ENCODE peak calls at places on chromosomes 12 and 14, in ten cellular contexts. One of them, this sample, is unnamed.

GRCh38 chr12:52033506-52034258 is 17.6 kb upstream of the NR4A1 start:
- DNase-seq in heart left ventricle: no peak
- DNase-seq in omental fat pad: no peak
- DNase-seq in spleen: no peak
- DNase-seq in CD4-positive, alpha-beta memory T cell: no peak
- DNase-seq in adipocyte: no peak
- DNase-seq in glutamatergic neuron: no peak
- DNase-seq in choroid plexus epithelial cell: no peak
- DNase-seq in brain microvascular endothelial cell: no peak
- DNase-seq in dermis blood vessel endothelial cell: no peak
- DNase-seq in this sample: no peak

GRCh38 chr12:57898308-57898970 is 42.9 kb upstream of the ATP23 start:
- DNase-seq in spleen: no peak
- DNase-seq in CD4-positive, alpha-beta memory T cell: no peak
- DNase-seq in choroid plexus epithelial cell: no peak
- DNase-seq in adipocyte: no peak
- DNase-seq in dermis blood vessel endothelial cell: peak; percentile 35
- DNase-seq in omental fat pad: no peak
- DNase-seq in brain microvascular endothelial cell: no peak
- DNase-seq in heart left ventricle: no peak
- DNase-seq in glutamatergic neuron: no peak
- DNase-seq in this sample: no peak

GRCh38 chr14:63564318-63564717 is 21.1 kb upstream of the PPP2R5E start:
- DNase-seq in brain microvascular endothelial cell: no peak
- DNase-seq in heart left ventricle: no peak
- DNase-seq in CD4-positive, alpha-beta memory T cell: no peak
- DNase-seq in omental fat pad: no peak
- DNase-seq in choroid plexus epithelial cell: peak; percentile 40
- DNase-seq in glutamatergic neuron: no peak
- DNase-seq in dermis blood vessel endothelial cell: peak; percentile 34
- DNase-seq in spleen: no peak
- DNase-seq in adipocyte: peak; percentile 68
- DNase-seq in this sample: no peak

GRCh38 chr14:51884086-51884927 is 23.9 kb downstream of the GNG2 start:
- DNase-seq in choroid plexus epithelial cell: peak; percentile 90
- DNase-seq in dermis blood vessel endothelial cell: peak; percentile 76
- DNase-seq in CD4-positive, alpha-beta memory T cell: no peak
- DNase-seq in omental fat pad: no peak
- DNase-seq in brain microvascular endothelial cell: peak; percentile 82
- DNase-seq in adipocyte: peak; percentile 58
- DNase-seq in spleen: no peak
- DNase-seq in glutamatergic neuron: no peak
- DNase-seq in heart left ventricle: no peak
- DNase-seq in this sample: no peak

GRCh38 chr14:68623828-68624227 is 169.0 kb downstream of the ZFP36L1 start:
- DNase-seq in brain microvascular endothelial cell: no peak
- DNase-seq in choroid plexus epithelial cell: no peak
- DNase-seq in adipocyte: no peak
- DNase-seq in dermis blood vessel endothelial cell: no peak
- DNase-seq in spleen: no peak
- DNase-seq in CD4-positive, alpha-beta memory T cell: no peak
- DNase-seq in heart left ventricle: no peak
- DNase-seq in glutamatergic neuron: no peak
- DNase-seq in omental fat pad: no peak
- DNase-seq in this sample: no peak

GRCh38 chr12:32196250-32197198 is 89.9 kb downstream of the BICD1 start:
- DNase-seq in brain microvascular endothelial cell: no peak
- DNase-seq in heart left ventricle: no peak
- DNase-seq in dermis blood vessel endothelial cell: no peak
- DNase-seq in spleen: no peak
- DNase-seq in glutamatergic neuron: no peak
- DNase-seq in adipocyte: no peak
- DNase-seq in CD4-positive, alpha-beta memory T cell: no peak
- DNase-seq in omental fat pad: no peak
- DNase-seq in choroid plexus epithelial cell: no peak
- DNase-seq in this sample: no peak

GRCh38 chr14:91888641-91889476 is 21.5 kb upstream of the TC2N start:
- DNase-seq in CD4-positive, alpha-beta memory T cell: no peak
- DNase-seq in spleen: no peak
- DNase-seq in heart left ventricle: no peak
- DNase-seq in dermis blood vessel endothelial cell: no peak
- DNase-seq in glutamatergic neuron: no peak
- DNase-seq in choroid plexus epithelial cell: no peak
- DNase-seq in omental fat pad: no peak
- DNase-seq in adipocyte: no peak
- DNase-seq in brain microvascular endothelial cell: no peak
- DNase-seq in this sample: no peak

GRCh38 chr14:93655078-93655750 is 133.1 kb downstream of the PRIMA1 start:
- DNase-seq in choroid plexus epithelial cell: peak; percentile 63
- DNase-seq in heart left ventricle: no peak
- DNase-seq in CD4-positive, alpha-beta memory T cell: no peak
- DNase-seq in omental fat pad: no peak
- DNase-seq in spleen: no peak
- DNase-seq in brain microvascular endothelial cell: peak; percentile 40
- DNase-seq in adipocyte: peak; percentile 91
- DNase-seq in glutamatergic neuron: no peak
- DNase-seq in dermis blood vessel endothelial cell: peak; percentile 60
- DNase-seq in this sample: no peak

GRCh38 chr12:94109154-94109553 is 39.2 kb upstream of the PLXNC1 start:
- DNase-seq in CD4-positive, alpha-beta memory T cell: no peak
- DNase-seq in dermis blood vessel endothelial cell: peak; percentile 28
- DNase-seq in brain microvascular endothelial cell: peak; percentile 71
- DNase-seq in omental fat pad: no peak
- DNase-seq in adipocyte: peak; percentile 62
- DNase-seq in glutamatergic neuron: no peak
- DNase-seq in spleen: no peak
- DNase-seq in heart left ventricle: no peak
- DNase-seq in choroid plexus epithelial cell: peak; percentile 77
- DNase-seq in this sample: peak; percentile 49

GRCh38 chr14:100107236-100107635 is 42.0 kb downstream of the EVL start:
- DNase-seq in heart left ventricle: no peak
- DNase-seq in omental fat pad: no peak
- DNase-seq in dermis blood vessel endothelial cell: no peak
- DNase-seq in spleen: no peak
- DNase-seq in brain microvascular endothelial cell: no peak
- DNase-seq in choroid plexus epithelial cell: no peak
- DNase-seq in adipocyte: no peak
- DNase-seq in glutamatergic neuron: no peak
- DNase-seq in CD4-positive, alpha-beta memory T cell: peak; percentile 46
- DNase-seq in this sample: no peak

GRCh38 chr12:53571295-53571694 is 54.9 kb downstream of the ATF7 start:
- DNase-seq in CD4-positive, alpha-beta memory T cell: no peak
- DNase-seq in dermis blood vessel endothelial cell: no peak
- DNase-seq in adipocyte: no peak
- DNase-seq in glutamatergic neuron: no peak
- DNase-seq in choroid plexus epithelial cell: no peak
- DNase-seq in spleen: no peak
- DNase-seq in brain microvascular endothelial cell: no peak
- DNase-seq in heart left ventricle: no peak
- DNase-seq in omental fat pad: no peak
- DNase-seq in this sample: no peak

GRCh38 chr14:32702571-32702970 is 236.1 kb upstream of the NPAS3 start:
- DNase-seq in glutamatergic neuron: no peak
- DNase-seq in spleen: no peak
- DNase-seq in CD4-positive, alpha-beta memory T cell: peak; percentile 46
- DNase-seq in adipocyte: no peak
- DNase-seq in choroid plexus epithelial cell: no peak
- DNase-seq in brain microvascular endothelial cell: peak; percentile 45
- DNase-seq in heart left ventricle: peak; percentile 42
- DNase-seq in dermis blood vessel endothelial cell: peak; percentile 17
- DNase-seq in omental fat pad: no peak
- DNase-seq in this sample: no peak

GRCh38 chr14:80965041-80965440 is 9.6 kb downstream of the TSHR start:
- DNase-seq in CD4-positive, alpha-beta memory T cell: no peak
- DNase-seq in glutamatergic neuron: no peak
- DNase-seq in adipocyte: no peak
- DNase-seq in choroid plexus epithelial cell: peak; percentile 14
- DNase-seq in brain microvascular endothelial cell: no peak
- DNase-seq in omental fat pad: no peak
- DNase-seq in spleen: no peak
- DNase-seq in heart left ventricle: no peak
- DNase-seq in dermis blood vessel endothelial cell: no peak
- DNase-seq in this sample: no peak

GRCh38 chr12:121468451-121468850 is 68.5 kb downstream of the RNF34 start:
- DNase-seq in spleen: no peak
- DNase-seq in dermis blood vessel endothelial cell: no peak
- DNase-seq in choroid plexus epithelial cell: no peak
- DNase-seq in CD4-positive, alpha-beta memory T cell: no peak
- DNase-seq in brain microvascular endothelial cell: no peak
- DNase-seq in glutamatergic neuron: peak; percentile 49
- DNase-seq in heart left ventricle: no peak
- DNase-seq in adipocyte: peak; percentile 6
- DNase-seq in omental fat pad: no peak
- DNase-seq in this sample: no peak

GRCh38 chr14:47435331-47435965 is 240.0 kb downstream of the MDGA2 start:
- DNase-seq in brain microvascular endothelial cell: no peak
- DNase-seq in heart left ventricle: no peak
- DNase-seq in dermis blood vessel endothelial cell: no peak
- DNase-seq in CD4-positive, alpha-beta memory T cell: no peak
- DNase-seq in choroid plexus epithelial cell: no peak
- DNase-seq in adipocyte: no peak
- DNase-seq in glutamatergic neuron: no peak
- DNase-seq in spleen: no peak
- DNase-seq in omental fat pad: no peak
- DNase-seq in this sample: no peak

GRCh38 chr14:86305058-86305457 is 775.1 kb downstream of the FLRT2 start:
- DNase-seq in omental fat pad: no peak
- DNase-seq in glutamatergic neuron: no peak
- DNase-seq in heart left ventricle: no peak
- DNase-seq in CD4-positive, alpha-beta memory T cell: no peak
- DNase-seq in spleen: no peak
- DNase-seq in adipocyte: no peak
- DNase-seq in choroid plexus epithelial cell: no peak
- DNase-seq in dermis blood vessel endothelial cell: no peak
- DNase-seq in brain microvascular endothelial cell: no peak
- DNase-seq in this sample: no peak

GRCh38 chr14:27040552-27040951 is 442.7 kb upstream of the NOVA1 start:
- DNase-seq in dermis blood vessel endothelial cell: no peak
- DNase-seq in choroid plexus epithelial cell: peak; percentile 1
- DNase-seq in omental fat pad: no peak
- DNase-seq in brain microvascular endothelial cell: no peak
- DNase-seq in CD4-positive, alpha-beta memory T cell: no peak
- DNase-seq in glutamatergic neuron: no peak
- DNase-seq in adipocyte: no peak
- DNase-seq in heart left ventricle: no peak
- DNase-seq in spleen: no peak
- DNase-seq in this sample: no peak

GRCh38 chr12:106332536-106332935 is 25.0 kb upstream of the POLR3B start:
- DNase-seq in choroid plexus epithelial cell: no peak
- DNase-seq in dermis blood vessel endothelial cell: no peak
- DNase-seq in heart left ventricle: no peak
- DNase-seq in CD4-positive, alpha-beta memory T cell: no peak
- DNase-seq in adipocyte: no peak
- DNase-seq in glutamatergic neuron: no peak
- DNase-seq in brain microvascular endothelial cell: no peak
- DNase-seq in omental fat pad: no peak
- DNase-seq in spleen: no peak
- DNase-seq in this sample: no peak

GRCh38 chr14:77616133-77616453 is 344 bp downstream of the SPTLC2 start:
- DNase-seq in brain microvascular endothelial cell: no peak
- DNase-seq in CD4-positive, alpha-beta memory T cell: peak; percentile 45
- DNase-seq in dermis blood vessel endothelial cell: no peak
- DNase-seq in adipocyte: no peak
- DNase-seq in spleen: no peak
- DNase-seq in heart left ventricle: no peak
- DNase-seq in glutamatergic neuron: no peak
- DNase-seq in omental fat pad: no peak
- DNase-seq in choroid plexus epithelial cell: no peak
- DNase-seq in this sample: no peak

GRCh38 chr14:52553002-52553670 is 500 bp downstream of the GPR137C start:
- DNase-seq in glutamatergic neuron: peak; percentile 60
- DNase-seq in omental fat pad: no peak
- DNase-seq in adipocyte: peak; percentile 59
- DNase-seq in brain microvascular endothelial cell: no peak
- DNase-seq in CD4-positive, alpha-beta memory T cell: peak; percentile 48
- DNase-seq in spleen: peak; percentile 93
- DNase-seq in heart left ventricle: peak; percentile 30
- DNase-seq in dermis blood vessel endothelial cell: peak; percentile 37
- DNase-seq in choroid plexus epithelial cell: peak; percentile 17
- DNase-seq in this sample: peak; percentile 18

GRCh38 chr12:20220339-20220738 is 148.0 kb upstream of the PDE3A start:
- DNase-seq in dermis blood vessel endothelial cell: peak; percentile 75
- DNase-seq in adipocyte: peak; percentile 50
- DNase-seq in CD4-positive, alpha-beta memory T cell: no peak
- DNase-seq in choroid plexus epithelial cell: peak; percentile 80
- DNase-seq in heart left ventricle: no peak
- DNase-seq in spleen: no peak
- DNase-seq in omental fat pad: no peak
- DNase-seq in brain microvascular endothelial cell: peak; percentile 38
- DNase-seq in glutamatergic neuron: no peak
- DNase-seq in this sample: no peak

GRCh38 chr14:54776361-54777001 is 126.1 kb downstream of the GCH1 start:
- DNase-seq in heart left ventricle: peak; percentile 72
- DNase-seq in spleen: peak; percentile 89
- DNase-seq in glutamatergic neuron: no peak
- DNase-seq in dermis blood vessel endothelial cell: peak; percentile 45
- DNase-seq in adipocyte: peak; percentile 84
- DNase-seq in omental fat pad: no peak
- DNase-seq in CD4-positive, alpha-beta memory T cell: peak; percentile 68
- DNase-seq in choroid plexus epithelial cell: peak; percentile 52
- DNase-seq in brain microvascular endothelial cell: peak; percentile 81
- DNase-seq in this sample: peak; percentile 68

GRCh38 chr14:89276424-89276975 is 140.5 kb downstream of the FOXN3 start:
- DNase-seq in dermis blood vessel endothelial cell: no peak
- DNase-seq in glutamatergic neuron: no peak
- DNase-seq in brain microvascular endothelial cell: peak; percentile 83
- DNase-seq in omental fat pad: no peak
- DNase-seq in choroid plexus epithelial cell: peak; percentile 91
- DNase-seq in CD4-positive, alpha-beta memory T cell: no peak
- DNase-seq in adipocyte: no peak
- DNase-seq in spleen: no peak
- DNase-seq in heart left ventricle: no peak
- DNase-seq in this sample: peak; percentile 82

GRCh38 chr12:8664228-8664963 is 1.8 kb upstream of the MFAP5 start:
- DNase-seq in glutamatergic neuron: no peak
- DNase-seq in choroid plexus epithelial cell: no peak
- DNase-seq in CD4-positive, alpha-beta memory T cell: no peak
- DNase-seq in omental fat pad: no peak
- DNase-seq in heart left ventricle: peak; percentile 70
- DNase-seq in dermis blood vessel endothelial cell: no peak
- DNase-seq in adipocyte: no peak
- DNase-seq in spleen: no peak
- DNase-seq in brain microvascular endothelial cell: no peak
- DNase-seq in this sample: no peak

GRCh38 chr12:60259241-60259640 is 663.4 kb downstream of the SLC16A7 start:
- DNase-seq in glutamatergic neuron: no peak
- DNase-seq in omental fat pad: no peak
- DNase-seq in dermis blood vessel endothelial cell: no peak
- DNase-seq in spleen: no peak
- DNase-seq in CD4-positive, alpha-beta memory T cell: no peak
- DNase-seq in heart left ventricle: no peak
- DNase-seq in adipocyte: no peak
- DNase-seq in brain microvascular endothelial cell: no peak
- DNase-seq in choroid plexus epithelial cell: no peak
- DNase-seq in this sample: no peak

GRCh38 chr12:63911336-63911735 is 66.8 kb downstream of the SRGAP1 start:
- DNase-seq in CD4-positive, alpha-beta memory T cell: no peak
- DNase-seq in adipocyte: no peak
- DNase-seq in omental fat pad: no peak
- DNase-seq in dermis blood vessel endothelial cell: no peak
- DNase-seq in heart left ventricle: no peak
- DNase-seq in spleen: no peak
- DNase-seq in brain microvascular endothelial cell: no peak
- DNase-seq in glutamatergic neuron: no peak
- DNase-seq in choroid plexus epithelial cell: no peak
- DNase-seq in this sample: no peak

GRCh38 chr14:99177046-99177655 is 94.8 kb downstream of the BCL11B start:
- DNase-seq in brain microvascular endothelial cell: no peak
- DNase-seq in glutamatergic neuron: no peak
- DNase-seq in spleen: no peak
- DNase-seq in CD4-positive, alpha-beta memory T cell: peak; percentile 32
- DNase-seq in dermis blood vessel endothelial cell: no peak
- DNase-seq in adipocyte: no peak
- DNase-seq in omental fat pad: no peak
- DNase-seq in heart left ventricle: no peak
- DNase-seq in choroid plexus epithelial cell: no peak
- DNase-seq in this sample: no peak

GRCh38 chr14:90675399-90675798 is 140.8 kb downstream of the TTC7B start:
- DNase-seq in choroid plexus epithelial cell: no peak
- DNase-seq in heart left ventricle: no peak
- DNase-seq in CD4-positive, alpha-beta memory T cell: no peak
- DNase-seq in omental fat pad: no peak
- DNase-seq in spleen: no peak
- DNase-seq in brain microvascular endothelial cell: peak; percentile 25
- DNase-seq in dermis blood vessel endothelial cell: no peak
- DNase-seq in glutamatergic neuron: no peak
- DNase-seq in adipocyte: peak; percentile 75
- DNase-seq in this sample: no peak